ENCODE peak calls at places on chromosomes 6 and 20, in seven cellular contexts. E, X, U, O, Z, L and Y are unnamed samples.
A peak's percentile ranks its signal among the peaks of the same experiment; 100 is the strongest.

GRCh38 chr6:139386404-139386803 is 12.0 kb upstream of the CITED2 start:
- DNase-seq in E (no peak), X (no peak), U (no peak), O (no peak), Z (no peak), L (no peak), Y (no peak)

GRCh38 chr6:150129616-150130505 is 13.0 kb upstream of the PPP1R14C start:
- DNase-seq in E (no peak), X (no peak), U (no peak), O (no peak), Z (no peak), L (no peak), Y (no peak)

GRCh38 chr6:51098801-51099200 is 280.1 kb downstream of the TFAP2B start:
- DNase-seq in E (no peak), X (no peak), U (no peak), O (no peak), Z (no peak), L (no peak), Y (no peak)

GRCh38 chr20:5470943-5471342 is 154.2 kb upstream of the PROKR2 start:
- DNase-seq in E (no peak), X (no peak), U (no peak), O (no peak), Z (no peak), L (no peak), Y (no peak)

GRCh38 chr20:43473058-43473704 is 15.5 kb downstream of the SRSF6 start:
- DNase-seq in E (no peak), X (no peak), U (no peak), O (no peak), Z (no peak), L (no peak), Y (no peak)

GRCh38 chr20:38245753-38246152 is 14.8 kb downstream of the KIAA1755 start:
- DNase-seq in E (no peak), X (no peak), U (no peak), O (no peak), Z (no peak), L (no peak), Y (no peak)

GRCh38 chr6:71577766-71578165 is 289.2 kb downstream of the OGFRL1 start:
- DNase-seq in E (no peak), X (no peak), U (no peak), O (no peak), Z (no peak), L (no peak), Y (no peak)

GRCh38 chr20:39853050-39853449 is 836.0 kb downstream of the MAFB start:
- DNase-seq in E (no peak), X (no peak), U (no peak), O (no peak), Z (no peak), L (no peak), Y (no peak)

GRCh38 chr20:4007383-4008025 is 7.9 kb downstream of the RNF24 start:
- DNase-seq in E (no peak), X (no peak), U (no peak), O (no peak), Z (no peak), L (no peak), Y (no peak)

GRCh38 chr6:108174371-108175175 is 8.8 kb downstream of the NR2E1 start:
- DNase-seq in E (no peak), X (no peak), U (no peak), O (no peak), Z (no peak), L (peak; percentile 23), Y (peak; percentile 83)

GRCh38 chr6:45595010-45595851 is 217.5 kb upstream of the SUPT3H start:
- DNase-seq in E (no peak), X (no peak), U (no peak), O (no peak), Z (no peak), L (no peak), Y (no peak)

GRCh38 chr20:33006776-33007375 is 628 bp upstream of the BPIFB2 start:
- DNase-seq in E (no peak), X (no peak), U (no peak), O (no peak), Z (no peak), L (no peak), Y (no peak)

GRCh38 chr20:61832181-61832580 is 233.5 kb downstream of the TAF4 start:
- DNase-seq in E (no peak), X (no peak), U (no peak), O (no peak), Z (no peak), L (no peak), Y (no peak)

GRCh38 chr20:45919536-45919933 is 7.6 kb upstream of the PLTP start:
- DNase-seq in E (no peak), X (no peak), U (no peak), O (no peak), Z (peak; percentile 85), L (no peak), Y (no peak)

GRCh38 chr20:46249671-46250070 is 58.6 kb downstream of the CDH22 start:
- DNase-seq in E (no peak), X (no peak), U (no peak), O (no peak), Z (no peak), L (no peak), Y (no peak)

GRCh38 chr20:24989162-24989561 is 3.4 kb downstream of the APMAP start:
- DNase-seq in E (no peak), X (peak; percentile 90), U (no peak), O (no peak), Z (peak; percentile 44), L (no peak), Y (no peak)

GRCh38 chr20:3686867-3687321 is 5.1 kb upstream of the ADAM33 start:
- DNase-seq in E (peak; percentile 93), X (no peak), U (no peak), O (no peak), Z (peak; percentile 94), L (no peak), Y (no peak)

GRCh38 chr20:13745784-13746183 is 38.9 kb downstream of the ESF1 start:
- DNase-seq in E (no peak), X (no peak), U (no peak), O (no peak), Z (no peak), L (no peak), Y (no peak)

GRCh38 chr6:4664117-4664626 is 112.0 kb upstream of the CDYL start:
- DNase-seq in E (peak; percentile 90), X (no peak), U (no peak), O (no peak), Z (peak; percentile 92), L (no peak), Y (peak; percentile 16)

GRCh38 chr6:41536884-41537347 is 9.3 kb upstream of the FOXP4 start:
- DNase-seq in E (no peak), X (peak; percentile 86), U (no peak), O (no peak), Z (no peak), L (no peak), Y (no peak)

GRCh38 chr6:138971601-138972000 is 16.5 kb downstream of the REPS1 start:
- DNase-seq in E (no peak), X (no peak), U (no peak), O (no peak), Z (no peak), L (no peak), Y (no peak)

GRCh38 chr20:61493798-61494305 is 241.8 kb downstream of the CDH4 start:
- DNase-seq in E (no peak), X (no peak), U (no peak), O (no peak), Z (peak; percentile 43), L (no peak), Y (no peak)